ENCODE peak calls at places on chromosomes 5 and 9, in four cellular contexts. One of them, this sample, is unnamed.

GRCh38 chr5:139294372-139295165 is 1.0 kb downstream of the MATR3 start:
- DNase-seq in WTC11: peak; percentile 62
- DNase-seq in K562: peak; percentile 32
- DNase-seq in HepG2: peak; percentile 56
- DNase-seq in this sample: no peak

GRCh38 chr5:167964529-167964928 is 326.9 kb upstream of the WWC1 start:
- DNase-seq in WTC11: no peak
- DNase-seq in K562: no peak
- DNase-seq in HepG2: no peak
- DNase-seq in this sample: no peak

GRCh38 chr5:150051657-150052195 is 34.6 kb downstream of the CSF1R start:
- DNase-seq in WTC11: no peak
- DNase-seq in K562: no peak
- DNase-seq in HepG2: no peak
- DNase-seq in this sample: no peak

GRCh38 chr5:64210866-64211265 is 45.2 kb downstream of the RNF180 start:
- DNase-seq in WTC11: no peak
- DNase-seq in K562: no peak
- DNase-seq in HepG2: no peak
- DNase-seq in this sample: no peak

GRCh38 chr9:76891279-76891678 is 14.6 kb downstream of the PRUNE2 start:
- DNase-seq in WTC11: no peak
- DNase-seq in K562: no peak
- DNase-seq in HepG2: no peak
- DNase-seq in this sample: no peak

GRCh38 chr5:107247427-107247826 is 423.3 kb downstream of the EFNA5 start:
- DNase-seq in WTC11: no peak
- DNase-seq in K562: no peak
- DNase-seq in HepG2: no peak
- DNase-seq in this sample: no peak

GRCh38 chr5:142152383-142152730 is 43.8 kb downstream of the NDFIP1 start:
- DNase-seq in WTC11: no peak
- DNase-seq in K562: peak; percentile 23
- DNase-seq in HepG2: no peak
- DNase-seq in this sample: no peak

GRCh38 chr5:16539169-16539666 is 73.6 kb upstream of the ZNF622 start:
- DNase-seq in WTC11: no peak
- DNase-seq in K562: no peak
- DNase-seq in HepG2: peak; percentile 57
- DNase-seq in this sample: no peak

GRCh38 chr5:181260720-181261319 is at the start of gene TRIM52:
- DNase-seq in WTC11: peak; percentile 95
- DNase-seq in K562: peak; percentile 77
- DNase-seq in HepG2: peak; percentile 91
- DNase-seq in this sample: peak; percentile 77

GRCh38 chr5:96079962-96080361 is 118.3 kb upstream of the ELL2 start:
- DNase-seq in WTC11: no peak
- DNase-seq in K562: no peak
- DNase-seq in HepG2: no peak
- DNase-seq in this sample: no peak

GRCh38 chr5:116848974-116849586 is 274.5 kb upstream of the SEMA6A start:
- DNase-seq in WTC11: no peak
- DNase-seq in K562: no peak
- DNase-seq in HepG2: peak; percentile 72
- DNase-seq in this sample: no peak

GRCh38 chr5:96124589-96124988 is 162.9 kb upstream of the ELL2 start:
- DNase-seq in WTC11: no peak
- DNase-seq in K562: no peak
- DNase-seq in HepG2: no peak
- DNase-seq in this sample: no peak

GRCh38 chr5:123344819-123345426 is 78.3 kb downstream of the CEP120 start:
- DNase-seq in WTC11: peak; percentile 13
- DNase-seq in K562: no peak
- DNase-seq in HepG2: peak; percentile 15
- DNase-seq in this sample: no peak

GRCh38 chr5:140342287-140342686 is 4.1 kb downstream of the HBEGF start:
- DNase-seq in WTC11: no peak
- DNase-seq in K562: no peak
- DNase-seq in HepG2: no peak
- DNase-seq in this sample: peak; percentile 60

GRCh38 chr9:133711428-133712220 is 26.5 kb downstream of the SARDH start:
- DNase-seq in WTC11: peak; percentile 8
- DNase-seq in K562: no peak
- DNase-seq in HepG2: no peak
- DNase-seq in this sample: no peak

GRCh38 chr5:472656-473343 is 29.8 kb downstream of the EXOC3 start:
- DNase-seq in WTC11: peak; percentile 72
- DNase-seq in K562: peak; percentile 100
- DNase-seq in HepG2: peak; percentile 52
- DNase-seq in this sample: no peak

GRCh38 chr9:13266172-13266571 is 13.3 kb downstream of the MPDZ start:
- DNase-seq in WTC11: no peak
- DNase-seq in K562: no peak
- DNase-seq in HepG2: no peak
- DNase-seq in this sample: no peak

GRCh38 chr9:137305060-137305787 is 3.2 kb upstream of the NRARP start:
- DNase-seq in WTC11: peak; percentile 69
- DNase-seq in K562: no peak
- DNase-seq in HepG2: no peak
- DNase-seq in this sample: no peak

GRCh38 chr9:133387680-133388079 is 11.5 kb downstream of the STKLD1 start:
- DNase-seq in WTC11: no peak
- DNase-seq in K562: no peak
- DNase-seq in HepG2: peak; percentile 17
- DNase-seq in this sample: no peak

GRCh38 chr5:102807878-102808502 is 52.9 kb downstream of the PAM start:
- DNase-seq in WTC11: no peak
- DNase-seq in K562: no peak
- DNase-seq in HepG2: no peak
- DNase-seq in this sample: no peak

GRCh38 chr9:35529156-35529823 is 39.4 kb downstream of the RUSC2 start:
- DNase-seq in WTC11: no peak
- DNase-seq in K562: no peak
- DNase-seq in HepG2: no peak
- DNase-seq in this sample: no peak

GRCh38 chr9:137757139-137757538 is 120.4 kb upstream of the CACNA1B start:
- DNase-seq in WTC11: no peak
- DNase-seq in K562: no peak
- DNase-seq in HepG2: no peak
- DNase-seq in this sample: no peak

GRCh38 chr9:77019810-77020437 is 469 bp downstream of the FOXB2 start:
- DNase-seq in WTC11: no peak
- DNase-seq in K562: no peak
- DNase-seq in HepG2: no peak
- DNase-seq in this sample: no peak

GRCh38 chr5:53302524-53302923 is 177.9 kb upstream of the FST start:
- DNase-seq in WTC11: no peak
- DNase-seq in K562: no peak
- DNase-seq in HepG2: no peak
- DNase-seq in this sample: no peak

GRCh38 chr5:68287976-68288755 is 72.6 kb downstream of the PIK3R1 start:
- DNase-seq in WTC11: peak; percentile 65
- DNase-seq in K562: peak; percentile 22
- DNase-seq in HepG2: peak; percentile 88
- DNase-seq in this sample: peak; percentile 77

GRCh38 chr5:181205735-181206401 is 872 bp upstream of the TRIM7 start:
- DNase-seq in WTC11: peak; percentile 29
- DNase-seq in K562: no peak
- DNase-seq in HepG2: no peak
- DNase-seq in this sample: no peak

GRCh38 chr5:136032564-136032963 is 3.8 kb downstream of the TGFBI start:
- DNase-seq in WTC11: no peak
- DNase-seq in K562: no peak
- DNase-seq in HepG2: peak; percentile 64
- DNase-seq in this sample: no peak

GRCh38 chr5:127697894-127698600 is 5.1 kb upstream of the CCDC192 start:
- DNase-seq in WTC11: no peak
- DNase-seq in K562: no peak
- DNase-seq in HepG2: no peak
- DNase-seq in this sample: no peak

GRCh38 chr5:4987431-4987830 is 152.7 kb upstream of the ADAMTS16 start:
- DNase-seq in WTC11: no peak
- DNase-seq in K562: no peak
- DNase-seq in HepG2: no peak
- DNase-seq in this sample: no peak

GRCh38 chr9:125529107-125529506 is 177.9 kb downstream of the MAPKAP1 start:
- DNase-seq in WTC11: no peak
- DNase-seq in K562: no peak
- DNase-seq in HepG2: no peak
- DNase-seq in this sample: no peak

GRCh38 chr5:74639538-74640449 is 734 bp downstream of the ENC1 start:
- DNase-seq in WTC11: peak; percentile 67
- DNase-seq in K562: no peak
- DNase-seq in HepG2: no peak
- DNase-seq in this sample: no peak

GRCh38 chr5:137933491-137933911 is 44.2 kb downstream of the PKD2L2 start:
- DNase-seq in WTC11: no peak
- DNase-seq in K562: no peak
- DNase-seq in HepG2: no peak
- DNase-seq in this sample: no peak

GRCh38 chr5:138789771-138790242 is 36.6 kb downstream of the CTNNA1 start:
- DNase-seq in WTC11: peak; percentile 15
- DNase-seq in K562: peak; percentile 43
- DNase-seq in HepG2: peak; percentile 52
- DNase-seq in this sample: no peak

GRCh38 chr9:99015448-99015847 is 71.7 kb downstream of the COL15A1 start:
- DNase-seq in WTC11: no peak
- DNase-seq in K562: no peak
- DNase-seq in HepG2: no peak
- DNase-seq in this sample: no peak
- TF ChIP-seq TCF7 in WTC11: no peak
- TF ChIP-seq TCF7 in K562: no peak
- TF ChIP-seq TCF7 in HepG2: no peak
- TF ChIP-seq TCF7 in this sample: no peak

GRCh38 chr9:131013015-131013755 is 4.2 kb downstream of the LAMC3 start:
- DNase-seq in WTC11: no peak
- DNase-seq in K562: peak; percentile 60
- DNase-seq in HepG2: no peak
- DNase-seq in this sample: no peak

GRCh38 chr9:131012396-131012917 is 3.5 kb downstream of the LAMC3 start:
- DNase-seq in WTC11: no peak
- DNase-seq in K562: no peak
- DNase-seq in HepG2: no peak
- DNase-seq in this sample: no peak

GRCh38 chr9:131015112-131015511 is 6.1 kb downstream of the LAMC3 start:
- DNase-seq in WTC11: no peak
- DNase-seq in K562: peak; percentile 60
- DNase-seq in HepG2: no peak
- DNase-seq in this sample: no peak

GRCh38 chr9:131015876-131016397 is 7.0 kb downstream of the LAMC3 start:
- DNase-seq in WTC11: no peak
- DNase-seq in K562: peak; percentile 59
- DNase-seq in HepG2: no peak
- DNase-seq in this sample: no peak

GRCh38 chr9:131013771-131014676 is 5.0 kb downstream of the LAMC3 start:
- DNase-seq in WTC11: no peak
- DNase-seq in K562: peak; percentile 59
- DNase-seq in HepG2: no peak
- DNase-seq in this sample: no peak
- TF ChIP-seq TCF7 in WTC11: no peak
- TF ChIP-seq TCF7 in K562: no peak
- TF ChIP-seq TCF7 in HepG2: no peak
- TF ChIP-seq TCF7 in this sample: no peak

GRCh38 chr9:93197670-93198069 is 13.7 kb downstream of the WNK2 start:
- DNase-seq in WTC11: no peak
- DNase-seq in K562: no peak
- DNase-seq in HepG2: no peak
- DNase-seq in this sample: no peak
- TF ChIP-seq TCF7 in WTC11: no peak
- TF ChIP-seq TCF7 in K562: no peak
- TF ChIP-seq TCF7 in HepG2: no peak
- TF ChIP-seq TCF7 in this sample: no peak

GRCh38 chr5:115418788-115419187 is 122.3 kb upstream of the CCDC112 start:
- DNase-seq in WTC11: no peak
- DNase-seq in K562: no peak
- DNase-seq in HepG2: no peak
- DNase-seq in this sample: no peak
- TF ChIP-seq TCF7 in WTC11: no peak
- TF ChIP-seq TCF7 in K562: no peak
- TF ChIP-seq TCF7 in HepG2: no peak
- TF ChIP-seq TCF7 in this sample: no peak